ENCODE peak calls at places on chromosomes 11 and 22, in four cellular contexts. X is colonic mucosa; H is CD8-positive, alpha-beta T cell; N is heart left ventricle. J is an unnamed sample.

GRCh38 chr22:42336527-42337227 is 66.2 kb upstream of the TCF20 start:
- DNase-seq in X (no peak), H (no peak), N (no peak), J (no peak)

GRCh38 chr11:114211444-114212122 is 84.6 kb upstream of the NNMT start:
- DNase-seq in X (no peak), H (no peak), N (no peak), J (no peak)

GRCh38 chr11:66328307-66329144 is 7.7 kb downstream of the RIN1 start:
- DNase-seq in X (peak; percentile 80), H (peak; percentile 92), N (peak; percentile 78), J (no peak)

GRCh38 chr22:38177044-38177443 is 4.6 kb downstream of the PLA2G6 start:
- DNase-seq in X (no peak), H (no peak), N (no peak), J (no peak)

GRCh38 chr22:17853066-17853465 is 78.8 kb upstream of the BID start:
- DNase-seq in X (no peak), H (no peak), N (peak; percentile 80), J (no peak)

GRCh38 chr11:7511405-7511804 is 2.4 kb upstream of the PPFIBP2 start:
- DNase-seq in X (peak; percentile 60), H (no peak), N (peak; percentile 66), J (no peak)

GRCh38 chr22:16601437-16602223 is 9.0 kb upstream of the CCT8L2 start:
- DNase-seq in X (no peak), H (peak; percentile 58), N (peak; percentile 33), J (no peak)

GRCh38 chr11:79973701-79974626 is 533.1 kb upstream of the TENM4 start:
- DNase-seq in X (no peak), H (no peak), N (no peak), J (peak; percentile 5)

GRCh38 chr11:103949781-103950180 is 86.7 kb upstream of the DDI1 start:
- DNase-seq in X (no peak), H (no peak), N (no peak), J (no peak)

GRCh38 chr11:63499874-63500273 is 6.0 kb upstream of the LGALS12 start:
- DNase-seq in X (no peak), H (no peak), N (no peak), J (no peak)

GRCh38 chr11:99918761-99919160 is 768.3 kb upstream of the ARHGAP42 start:
- DNase-seq in X (no peak), H (no peak), N (no peak), J (no peak)

GRCh38 chr11:72741849-72742521 is 10.2 kb downstream of the ARAP1 start:
- DNase-seq in X (no peak), H (no peak), N (peak; percentile 31), J (no peak)

GRCh38 chr11:104765401-104765800 is 132.9 kb downstream of the CASP12 start:
- DNase-seq in X (no peak), H (no peak), N (no peak), J (no peak)

GRCh38 chr22:47165338-47165931 is 403.0 kb downstream of the TBC1D22A start:
- DNase-seq in X (no peak), H (no peak), N (peak; percentile 12), J (no peak)

GRCh38 chr22:46072030-46072881 is 78.1 kb upstream of the PPARA start:
- DNase-seq in X (peak; percentile 73), H (no peak), N (peak; percentile 70), J (no peak)

GRCh38 chr11:39361557-39361956 is 2097.9 kb downstream of the LRRC4C start:
- DNase-seq in X (no peak), H (no peak), N (no peak), J (no peak)

GRCh38 chr22:46044718-46045458 is 67.9 kb upstream of the WNT7B start:
- DNase-seq in X (no peak), H (no peak), N (no peak), J (no peak)

GRCh38 chr11:114799524-114799923 is 121.2 kb downstream of the NXPE2 start:
- DNase-seq in X (no peak), H (no peak), N (peak; percentile 29), J (no peak)

GRCh38 chr22:17871726-17872458 is 97.6 kb upstream of the BID start:
- DNase-seq in X (no peak), H (no peak), N (peak; percentile 90), J (no peak)

GRCh38 chr22:44823806-44824205 is 71.4 kb downstream of the ARHGAP8 start:
- DNase-seq in X (no peak), H (no peak), N (no peak), J (no peak)

GRCh38 chr11:29432719-29433325 is 584.0 kb downstream of the KCNA4 start:
- DNase-seq in X (no peak), H (no peak), N (no peak), J (no peak)

GRCh38 chr11:65962136-65962564 is 616 bp downstream of the SART1 start:
- DNase-seq in X (no peak), H (no peak), N (no peak), J (no peak)

GRCh38 chr11:118998388-118998717 is 415 bp downstream of the CENATAC start:
- DNase-seq in X (no peak), H (no peak), N (no peak), J (no peak)

GRCh38 chr11:71300187-71300586 is 47.8 kb upstream of the SHANK2 start:
- DNase-seq in X (peak; percentile 8), H (peak; percentile 1), N (no peak), J (no peak)

GRCh38 chr11:71298016-71298550 is 45.7 kb upstream of the SHANK2 start:
- DNase-seq in X (peak; percentile 4), H (peak; percentile 15), N (no peak), J (no peak)

GRCh38 chr11:71301046-71301857 is 48.9 kb upstream of the SHANK2 start:
- DNase-seq in X (peak; percentile 10), H (peak; percentile 17), N (no peak), J (no peak)

GRCh38 chr11:71301858-71302533 is 49.6 kb upstream of the SHANK2 start:
- DNase-seq in X (no peak), H (no peak), N (no peak), J (no peak)

GRCh38 chr11:71298761-71299181 is 46.4 kb upstream of the SHANK2 start:
- DNase-seq in X (peak; percentile 13), H (peak; percentile 25), N (no peak), J (no peak)
- H3K9me3 ChIP-seq in X (no peaks in the 10 kb centered on the region), H (no peaks in the 10 kb centered on the region), N (no peaks in the 10 kb centered on the region), J (no peaks in the 10 kb centered on the region)

DNA sequence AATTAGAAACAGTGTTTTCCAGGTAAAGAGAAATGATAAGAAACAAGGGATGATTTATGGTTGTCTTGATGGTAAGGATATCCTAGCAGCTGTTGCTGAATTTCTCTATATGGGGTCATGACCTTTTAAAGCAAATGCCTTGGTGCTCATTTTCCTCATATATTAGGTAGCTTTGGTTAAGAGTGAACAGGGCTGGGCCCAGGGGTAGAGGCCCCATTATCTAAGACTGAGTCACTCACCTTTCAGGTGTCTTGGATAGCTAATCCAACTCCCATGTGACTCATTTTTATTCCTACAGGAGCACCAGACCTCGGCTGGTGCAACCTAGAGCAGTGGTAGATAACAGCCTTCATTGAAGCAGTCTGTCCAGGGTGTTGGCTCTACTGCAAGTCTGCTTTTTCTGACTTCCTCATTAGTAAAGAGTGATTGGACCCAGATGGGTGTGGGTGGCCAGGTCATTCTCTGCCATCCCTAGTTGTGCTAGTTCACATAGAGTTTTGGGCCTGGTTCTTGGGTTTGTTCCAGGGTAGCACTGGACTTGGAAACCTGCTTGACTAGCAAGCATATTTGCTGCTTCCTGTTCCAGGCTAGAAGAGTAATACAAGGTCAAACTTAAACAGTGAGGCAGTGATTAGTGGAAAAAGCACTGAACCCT is 37.4 kb downstream of the CTNND1 start:
- DNase-seq in X (peak; percentile 87), H (no peak), N (peak; percentile 57), J (no peak)
- H3K27ac ChIP-seq in X (peak overlapping the region; percentile 86), H (no peak overlapping the region), N (peak overlapping the region; percentile 81), J (no peak overlapping the region)

DNA sequence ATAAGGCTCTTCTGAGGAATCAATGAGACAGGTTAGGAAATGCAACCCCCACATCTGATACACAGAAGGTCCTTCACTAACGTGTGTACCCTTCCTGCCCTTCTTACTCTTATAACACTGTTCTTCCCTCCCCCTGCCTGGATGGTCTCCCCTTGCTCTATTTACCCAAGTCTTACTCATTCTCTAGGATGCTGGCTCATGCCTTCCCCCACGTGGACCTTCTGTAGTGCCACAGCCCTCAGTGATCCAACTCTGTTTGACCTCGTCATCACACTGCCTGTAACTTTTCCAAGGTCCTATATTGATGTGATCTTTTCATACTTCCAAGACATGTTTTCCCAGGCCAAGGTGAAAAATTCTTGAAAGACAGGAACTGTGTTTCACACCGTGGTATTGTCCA is 79.8 kb downstream of the C11orf58 start:
- DNase-seq in X (no peak), H (no peak), N (no peak), J (no peak)
- H3K9me3 ChIP-seq in X (no peaks in the 10 kb centered on the region), H (no peaks in the 10 kb centered on the region), N (no peaks in the 10 kb centered on the region), J (no peaks in the 10 kb centered on the region)

GRCh38 chr11:75561426-75562047 is 516 bp upstream of the SERPINH1 start:
- DNase-seq in X (no peak), H (no peak), N (no peak), J (no peak)
- H3K27ac ChIP-seq in X (peak overlapping the region; percentile 94), H (peak overlapping the region; percentile 64), N (peak overlapping the region; percentile 99), J (no peak overlapping the region)

GRCh38 chr11:90323289-90323688 is 100.4 kb upstream of the CHORDC1 start:
- DNase-seq in X (no peak), H (no peak), N (no peak), J (no peak)
- H3K9me3 ChIP-seq in X (no peaks in the 10 kb centered on the region), H (no peaks in the 10 kb centered on the region), N (peaks cover 4% of the 10 kb centered on the region), J (no peaks in the 10 kb centered on the region)

DNA sequence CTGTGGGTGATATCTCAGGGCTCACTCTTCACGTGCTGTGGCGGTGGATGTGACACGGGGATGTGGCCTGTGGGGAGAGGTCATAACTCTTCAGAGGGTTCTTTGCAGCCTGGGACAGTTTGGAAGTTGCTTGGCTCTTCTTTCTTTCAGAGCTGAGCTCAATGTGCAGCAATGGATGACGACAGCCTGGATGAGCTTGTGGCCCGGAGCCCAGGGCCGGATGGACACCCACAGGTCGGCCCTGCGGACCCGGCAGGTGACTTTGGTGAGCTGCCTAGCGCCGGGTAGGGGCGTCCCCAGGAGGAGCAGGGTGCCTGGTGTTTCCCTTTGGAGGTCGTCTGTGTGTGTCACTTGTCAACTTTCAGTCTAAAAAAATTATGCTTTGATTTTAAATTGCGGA is 5.1 kb downstream of the PHRF1 start:
- DNase-seq in X (no peak), H (no peak), N (no peak), J (no peak)
- H3K27ac ChIP-seq in X (no peak overlapping the region), H (no peak overlapping the region), N (no peak overlapping the region), J (no peak overlapping the region)

GRCh38 chr11:78390809-78391208 is 26.8 kb downstream of the GAB2 start:
- DNase-seq in X (no peak), H (no peak), N (no peak), J (no peak)
- H3K9me3 ChIP-seq in X (no peaks in the 10 kb centered on the region), H (no peaks in the 10 kb centered on the region), N (no peaks in the 10 kb centered on the region), J (no peaks in the 10 kb centered on the region)

GRCh38 chr11:92272651-92273050 is 48.0 kb downstream of the FAT3 start:
- DNase-seq in X (no peak), H (no peak), N (no peak), J (no peak)

GRCh38 chr11:92279056-92279455 is 54.4 kb downstream of the FAT3 start:
- DNase-seq in X (no peak), H (no peak), N (no peak), J (no peak)

GRCh38 chr11:92276773-92277172 is 52.2 kb downstream of the FAT3 start:
- DNase-seq in X (no peak), H (no peak), N (no peak), J (no peak)

DNA sequence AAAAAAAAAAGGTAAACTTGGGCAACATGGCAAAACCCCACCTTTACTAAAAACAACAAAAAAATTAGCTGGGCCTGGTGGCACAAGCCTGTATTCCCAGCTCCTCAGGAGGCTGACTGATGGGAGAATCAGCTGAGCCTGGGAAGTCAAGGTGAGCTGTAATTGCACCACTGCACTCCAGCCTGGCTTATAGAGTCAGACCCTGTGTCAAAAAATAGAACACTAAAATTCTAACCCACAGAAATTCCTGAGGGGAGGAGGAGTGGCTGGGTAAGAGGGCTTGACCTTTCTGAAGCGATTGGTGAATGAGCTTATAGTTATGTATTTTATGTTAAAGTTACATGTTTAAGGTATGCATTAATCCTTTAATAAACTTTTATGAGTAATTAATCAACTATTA is 53.3 kb downstream of the FAT3 start:
- DNase-seq in X (no peak), H (no peak), N (no peak), J (no peak)
- H3K27ac ChIP-seq in X (no peak overlapping the region), H (no peak overlapping the region), N (no peak overlapping the region), J (no peak overlapping the region)

J was measured in iPS DF 6.9.